ENCODE peak calls at places on chromosomes 1 and 21, in seven cellular contexts. T is A673, F is H1, Y is ascending aorta, Q is body of pancreas, D is fibroblast of lung, V is GM23338. I is an unnamed sample.

GRCh38 chr21:43869486-43870325 is 4.7 kb downstream of the AGPAT3 start:
- DNase-seq in T (peak; percentile 65), F (no peak), Y (no peak), Q (no peak), D (no peak), V (no peak), I (no peak)

GRCh38 chr1:31155216-31155806 is 84.4 kb downstream of the NKAIN1 start:
- DNase-seq in T (peak; percentile 68), F (peak; percentile 90), Y (peak; percentile 72), Q (peak; percentile 67), D (peak; percentile 71), V (peak; percentile 87), I (peak; percentile 91)

GRCh38 chr1:170807432-170807831 is 127.9 kb upstream of the MROH9 start:
- DNase-seq in T (no peak), F (no peak), Y (peak; percentile 65), Q (no peak), D (peak; percentile 87), V (no peak), I (no peak)

GRCh38 chr1:156927215-156928042 is 7.0 kb downstream of the LRRC71 start:
- DNase-seq in T (peak; percentile 85), F (peak; percentile 90), Y (peak; percentile 76), Q (peak; percentile 66), D (peak; percentile 66), V (peak; percentile 97), I (peak; percentile 77)

GRCh38 chr1:15007842-15008241 is 145.7 kb upstream of the TMEM51 start:
- DNase-seq in T (no peak), F (no peak), Y (no peak), Q (no peak), D (peak; percentile 10), V (no peak), I (no peak)

GRCh38 chr1:71097428-71097827 is 16.6 kb upstream of the ZRANB2 start:
- DNase-seq in T (no peak), F (no peak), Y (no peak), Q (no peak), D (no peak), V (no peak), I (no peak)

GRCh38 chr1:202144510-202145324 is at the start of gene ARL8A:
- DNase-seq in T (peak; percentile 60), F (peak; percentile 83), Y (peak; percentile 83), Q (peak; percentile 75), D (peak; percentile 35), V (peak; percentile 75), I (peak; percentile 81)

GRCh38 chr1:78472251-78472620 is 18.5 kb upstream of the PTGFR start:
- DNase-seq in T (no peak), F (no peak), Y (no peak), Q (no peak), D (no peak), V (no peak), I (no peak)

GRCh38 chr1:111851552-111851951 is 95.9 kb downstream of the DDX20 start:
- DNase-seq in T (no peak), F (no peak), Y (no peak), Q (no peak), D (no peak), V (peak; percentile 41), I (no peak)

GRCh38 chr1:12617901-12618660 is at the start of gene DHRS3:
- DNase-seq in T (peak; percentile 88), F (peak; percentile 86), Y (peak; percentile 89), Q (peak; percentile 86), D (peak; percentile 86), V (peak; percentile 91), I (peak; percentile 83)

GRCh38 chr1:85504417-85504816 is 39.5 kb upstream of the DDAH1 start:
- DNase-seq in T (no peak), F (no peak), Y (no peak), Q (no peak), D (peak; percentile 60), V (no peak), I (no peak)

GRCh38 chr1:212295579-212295978 is 10.4 kb downstream of the PPP2R5A start:
- DNase-seq in T (no peak), F (no peak), Y (no peak), Q (no peak), D (no peak), V (no peak), I (no peak)

GRCh38 chr1:109894823-109895719 is 15.6 kb upstream of the CSF1 start:
- DNase-seq in T (no peak), F (no peak), Y (no peak), Q (no peak), D (no peak), V (no peak), I (no peak)

GRCh38 chr1:46401964-46402626 is 8.0 kb downstream of the FAAH start:
- DNase-seq in T (peak; percentile 56), F (peak; percentile 85), Y (peak; percentile 84), Q (peak; percentile 93), D (peak; percentile 90), V (peak; percentile 89), I (peak; percentile 87)

GRCh38 chr1:35640380-35641232 is 720 bp downstream of the PSMB2 start:
- DNase-seq in T (peak; percentile 15), F (no peak), Y (no peak), Q (no peak), D (no peak), V (peak; percentile 21), I (no peak)

GRCh38 chr1:93617670-93618488 is 63.8 kb downstream of the BCAR3 start:
- DNase-seq in T (no peak), F (no peak), Y (no peak), Q (peak; percentile 82), D (no peak), V (no peak), I (no peak)

GRCh38 chr1:219119839-219120238 is 53.8 kb upstream of the LYPLAL1 start:
- DNase-seq in T (peak; percentile 2), F (no peak), Y (no peak), Q (no peak), D (no peak), V (no peak), I (no peak)

GRCh38 chr1:241817956-241818612 is 29.9 kb upstream of the EXO1 start:
- DNase-seq in T (no peak), F (no peak), Y (no peak), Q (no peak), D (no peak), V (no peak), I (no peak)

GRCh38 chr1:241813768-241814270 is 34.2 kb upstream of the EXO1 start:
- DNase-seq in T (no peak), F (no peak), Y (no peak), Q (no peak), D (no peak), V (no peak), I (no peak)

GRCh38 chr1:241815957-241816356 is 32.0 kb upstream of the EXO1 start:
- DNase-seq in T (no peak), F (no peak), Y (no peak), Q (no peak), D (no peak), V (no peak), I (no peak)

GRCh38 chr1:241819340-241819866 is 28.6 kb upstream of the EXO1 start:
- DNase-seq in T (no peak), F (no peak), Y (no peak), Q (no peak), D (no peak), V (no peak), I (no peak)

GRCh38 chr1:241817331-241817792 is 30.6 kb upstream of the EXO1 start:
- DNase-seq in T (no peak), F (no peak), Y (no peak), Q (no peak), D (peak; percentile 91), V (no peak), I (no peak)
- H3K27ac ChIP-seq in T (no peak overlapping the region), F (no peak overlapping the region), Y (no peak overlapping the region), Q (no peak overlapping the region), D (peak overlapping the region; percentile 39), V (no peak overlapping the region), I (no peak overlapping the region)

DNA sequence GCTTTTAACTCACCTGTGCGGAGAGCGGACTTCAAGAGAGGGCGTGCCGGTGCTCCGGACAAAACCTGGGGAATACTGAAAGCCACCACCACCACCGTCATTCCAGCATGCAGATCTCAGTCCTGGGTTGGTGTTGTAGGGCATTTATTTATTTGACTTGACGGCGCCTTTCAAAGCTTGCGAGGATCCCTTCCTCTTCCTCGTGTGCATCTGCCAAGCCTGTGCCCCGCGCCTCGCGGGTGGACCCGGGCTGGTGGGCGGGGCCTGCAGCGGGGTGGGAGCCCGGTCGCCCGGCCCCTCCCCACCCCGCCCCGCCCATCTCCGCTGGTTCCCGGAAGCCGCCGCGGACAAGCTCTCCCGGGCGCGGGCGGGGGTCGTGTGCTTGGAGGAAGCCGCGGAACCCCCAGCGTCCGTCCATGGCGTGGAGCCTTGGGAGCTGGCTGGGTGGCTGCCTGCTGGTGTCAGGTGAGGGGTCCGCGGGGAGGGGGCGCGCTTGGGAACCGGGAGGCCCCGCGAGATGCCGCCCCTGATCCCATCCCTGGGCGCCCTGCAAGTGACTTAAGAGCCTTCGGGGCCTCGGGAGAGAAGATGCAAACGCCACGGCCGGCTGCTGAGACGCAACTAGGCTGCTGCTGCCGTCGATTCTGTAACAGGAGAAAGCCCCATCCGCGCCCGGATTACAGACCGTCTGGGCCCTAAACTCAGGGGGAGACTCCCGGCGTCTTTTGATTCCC is at the start of gene IL10RB:
- DNase-seq in T (peak; percentile 76), F (peak; percentile 86), Y (peak; percentile 85), Q (peak; percentile 70), D (peak; percentile 54), V (peak; percentile 92), I (peak; percentile 96)
- TF ChIP-seq CTCF in T (no peak), F (no peak), Y (no peak), Q (no peak), D (no peak), V (no peak), I (no peak)

GRCh38 chr1:205896351-205896750 is 46.4 kb upstream of the PM20D1 start:
- DNase-seq in T (no peak), F (no peak), Y (no peak), Q (no peak), D (no peak), V (no peak), I (no peak)
- H3K27ac ChIP-seq in T (no peak overlapping the region), F (no peak overlapping the region), Y (no peak overlapping the region), Q (no peak overlapping the region), D (no peak overlapping the region), V (no peak overlapping the region), I (no peak overlapping the region)

GRCh38 chr1:165173818-165174217 is 182.7 kb downstream of the LMX1A start:
- DNase-seq in T (no peak), F (no peak), Y (no peak), Q (no peak), D (no peak), V (no peak), I (no peak)

GRCh38 chr1:165174485-165174884 is 182.0 kb downstream of the LMX1A start:
- DNase-seq in T (no peak), F (no peak), Y (no peak), Q (no peak), D (no peak), V (no peak), I (no peak)

GRCh38 chr1:165172666-165173065 is 183.8 kb downstream of the LMX1A start:
- DNase-seq in T (no peak), F (no peak), Y (no peak), Q (no peak), D (no peak), V (no peak), I (no peak)

GRCh38 chr1:165169729-165170128 is 186.8 kb downstream of the LMX1A start:
- DNase-seq in T (no peak), F (no peak), Y (no peak), Q (no peak), D (no peak), V (no peak), I (no peak)

DNA sequence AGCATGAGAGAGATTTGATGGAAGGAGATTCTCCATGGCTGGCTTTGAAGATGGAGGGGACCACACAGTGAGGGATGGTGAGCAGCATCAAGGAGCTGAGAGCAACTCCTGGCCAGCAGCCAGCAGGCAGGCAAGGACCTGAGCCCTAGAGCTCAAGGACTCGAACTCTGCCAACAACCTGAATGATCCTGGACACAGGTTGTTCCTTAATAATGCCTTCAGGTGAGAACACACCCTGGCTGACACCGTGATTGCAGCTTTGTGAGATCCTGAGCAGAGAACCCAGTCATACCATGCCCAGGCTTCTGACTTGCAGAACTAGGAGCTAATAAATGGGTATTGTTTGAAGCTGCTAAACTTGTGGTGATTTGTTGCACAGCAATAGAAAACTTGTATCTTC is 183.1 kb downstream of the LMX1A start:
- DNase-seq in T (no peak), F (no peak), Y (no peak), Q (peak; percentile 24), D (no peak), V (no peak), I (no peak)
- TF ChIP-seq CTCF in T (no peak), F (no peak), Y (no peak), Q (no peak), D (no peak), V (no peak), I (no peak)